ENCODE peak calls at places on chromosomes 1 and 21, in four cellular contexts. One of them, this sample, is unnamed.

GRCh38 chr1:59952065-59952464 is 25.5 kb upstream of the CYP2J2 start:
- DNase-seq in IMR-90: peak; percentile 4
- DNase-seq in PC-3: no peak
- DNase-seq in stomach: no peak
- DNase-seq in this sample: no peak

GRCh38 chr1:10671090-10671489 is 125.4 kb downstream of the CASZ1 start:
- DNase-seq in PC-3: no peak
- DNase-seq in IMR-90: no peak
- DNase-seq in stomach: no peak
- DNase-seq in this sample: no peak

GRCh38 chr1:239785576-239785975 is 306.1 kb upstream of the FMN2 start:
- DNase-seq in PC-3: no peak
- DNase-seq in stomach: no peak
- DNase-seq in IMR-90: no peak
- DNase-seq in this sample: no peak

GRCh38 chr1:203175237-203176181 is at the start of gene MYBPH:
- DNase-seq in PC-3: no peak
- DNase-seq in IMR-90: no peak
- DNase-seq in stomach: no peak
- DNase-seq in this sample: no peak

GRCh38 chr1:209900734-209901133 is 37.3 kb upstream of the SYT14 start:
- DNase-seq in stomach: no peak
- DNase-seq in PC-3: peak; percentile 90
- DNase-seq in IMR-90: peak; percentile 77
- DNase-seq in this sample: no peak

GRCh38 chr1:161994153-161994814 is 29.4 kb downstream of the OLFML2B start:
- DNase-seq in stomach: no peak
- DNase-seq in PC-3: no peak
- DNase-seq in IMR-90: peak; percentile 49
- DNase-seq in this sample: no peak

GRCh38 chr21:42525676-42526378 is 12.2 kb downstream of the SLC37A1 start:
- DNase-seq in stomach: no peak
- DNase-seq in PC-3: no peak
- DNase-seq in IMR-90: no peak
- DNase-seq in this sample: no peak

GRCh38 chr1:94926365-94926914 is 470 bp downstream of the CNN3 start:
- DNase-seq in IMR-90: peak; percentile 53
- DNase-seq in PC-3: peak; percentile 56
- DNase-seq in stomach: peak; percentile 50
- DNase-seq in this sample: peak; percentile 42

GRCh38 chr1:55007626-55008025 is 8.9 kb downstream of the BSND start:
- DNase-seq in PC-3: peak; percentile 74
- DNase-seq in stomach: no peak
- DNase-seq in IMR-90: peak; percentile 63
- DNase-seq in this sample: no peak

GRCh38 chr1:145871994-145872411 is 13.1 kb upstream of the PIAS3 start:
- DNase-seq in PC-3: no peak
- DNase-seq in stomach: peak; percentile 31
- DNase-seq in IMR-90: peak; percentile 46
- DNase-seq in this sample: peak; percentile 33

GRCh38 chr1:1087351-1088035 is 13.4 kb upstream of the RNF223 start:
- DNase-seq in IMR-90: no peak
- DNase-seq in PC-3: no peak
- DNase-seq in stomach: no peak
- DNase-seq in this sample: no peak

GRCh38 chr1:109370712-109371270 is 26.9 kb downstream of the SORT1 start:
- DNase-seq in PC-3: peak; percentile 87
- DNase-seq in IMR-90: peak; percentile 97
- DNase-seq in stomach: no peak
- DNase-seq in this sample: no peak

GRCh38 chr1:20883766-20884165 is 96.7 kb upstream of the HP1BP3 start:
- DNase-seq in stomach: no peak
- DNase-seq in IMR-90: peak; percentile 36
- DNase-seq in PC-3: no peak
- DNase-seq in this sample: no peak

GRCh38 chr1:43388613-43389012 is 987 bp downstream of the MED8 start:
- DNase-seq in stomach: no peak
- DNase-seq in PC-3: no peak
- DNase-seq in IMR-90: no peak
- DNase-seq in this sample: no peak

GRCh38 chr1:3557366-3557765 is 53.9 kb downstream of the MEGF6 start:
- DNase-seq in stomach: no peak
- DNase-seq in PC-3: no peak
- DNase-seq in IMR-90: no peak
- DNase-seq in this sample: no peak

GRCh38 chr1:191022856-191023255 is 545.2 kb upstream of the BRINP3 start:
- DNase-seq in stomach: no peak
- DNase-seq in IMR-90: peak; percentile 57
- DNase-seq in PC-3: peak; percentile 83
- DNase-seq in this sample: no peak

GRCh38 chr1:156599811-156600210 is 1.5 kb downstream of the GPATCH4 start:
- DNase-seq in IMR-90: no peak
- DNase-seq in stomach: no peak
- DNase-seq in PC-3: peak; percentile 64
- DNase-seq in this sample: no peak

GRCh38 chr1:44511769-44512168 is 106.7 kb downstream of the RNF220 start:
- DNase-seq in PC-3: no peak
- DNase-seq in stomach: no peak
- DNase-seq in IMR-90: no peak
- DNase-seq in this sample: no peak

GRCh38 chr1:83860506-83861221 is 138.3 kb downstream of the TTLL7 start:
- DNase-seq in PC-3: peak; percentile 75
- DNase-seq in IMR-90: no peak
- DNase-seq in stomach: peak; percentile 87
- DNase-seq in this sample: peak; percentile 81

GRCh38 chr1:63833346-63834065 is 59.7 kb downstream of the ROR1 start:
- DNase-seq in stomach: no peak
- DNase-seq in IMR-90: no peak
- DNase-seq in PC-3: no peak
- DNase-seq in this sample: no peak
- H3K4me1 ChIP-seq in stomach: peaks cover 21% of the 10 kb centered on the region
- H3K4me1 ChIP-seq in IMR-90: peaks cover 2% of the 10 kb centered on the region
- H3K4me1 ChIP-seq in PC-3: peaks cover 25% of the 10 kb centered on the region
- H3K4me1 ChIP-seq in this sample: peaks cover 4% of the 10 kb centered on the region

GRCh38 chr1:61301824-61302652 is 219.7 kb downstream of the NFIA start:
- DNase-seq in IMR-90: peak; percentile 80
- DNase-seq in stomach: peak; percentile 70
- DNase-seq in PC-3: no peak
- DNase-seq in this sample: no peak

GRCh38 chr1:61295818-61296537 is 213.6 kb downstream of the NFIA start:
- DNase-seq in PC-3: no peak
- DNase-seq in IMR-90: no peak
- DNase-seq in stomach: no peak
- DNase-seq in this sample: no peak

GRCh38 chr1:61299468-61299867 is 217.1 kb downstream of the NFIA start:
- DNase-seq in PC-3: peak; percentile 52
- DNase-seq in stomach: no peak
- DNase-seq in IMR-90: no peak
- DNase-seq in this sample: peak; percentile 20

GRCh38 chr1:61297887-61298286 is 215.5 kb downstream of the NFIA start:
- DNase-seq in PC-3: no peak
- DNase-seq in stomach: no peak
- DNase-seq in IMR-90: no peak
- DNase-seq in this sample: no peak

GRCh38 chr1:61300899-61301298 is 218.5 kb downstream of the NFIA start:
- DNase-seq in IMR-90: no peak
- DNase-seq in stomach: no peak
- DNase-seq in PC-3: no peak
- DNase-seq in this sample: no peak
- H3K4me1 ChIP-seq in IMR-90: no peaks in the 10 kb centered on the region
- H3K4me1 ChIP-seq in stomach: peaks cover 40% of the 10 kb centered on the region
- H3K4me1 ChIP-seq in PC-3: peaks cover 23% of the 10 kb centered on the region
- H3K4me1 ChIP-seq in this sample: no peaks in the 10 kb centered on the region

DNA sequence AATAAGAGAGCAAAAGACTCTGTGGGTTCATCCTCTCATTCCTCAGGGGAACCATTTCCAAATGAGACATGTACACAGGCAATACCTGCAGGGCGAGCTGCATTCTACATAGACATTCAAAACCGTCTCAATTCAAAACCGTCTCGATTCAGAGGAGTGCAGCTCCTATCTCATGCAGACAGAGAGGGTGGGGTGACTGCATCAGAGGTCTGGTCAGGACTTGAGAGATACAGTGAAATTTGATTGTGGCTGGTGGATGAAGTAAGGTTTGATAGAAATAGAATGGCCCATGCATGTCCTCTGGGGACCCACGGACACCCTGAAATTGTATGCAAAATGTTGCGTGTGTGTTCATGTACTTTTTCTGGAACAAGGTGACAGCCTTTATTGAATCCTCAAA is 27.3 kb downstream of the TEX35 start:
- DNase-seq in PC-3: no peak
- DNase-seq in stomach: no peak
- DNase-seq in IMR-90: peak; percentile 8
- DNase-seq in this sample: no peak
- H3K4me1 ChIP-seq in PC-3: peaks cover 73% of the 10 kb centered on the region
- H3K4me1 ChIP-seq in stomach: peaks cover 18% of the 10 kb centered on the region
- H3K4me1 ChIP-seq in IMR-90: peaks cover 47% of the 10 kb centered on the region
- H3K4me1 ChIP-seq in this sample: peaks cover 5% of the 10 kb centered on the region

DNA sequence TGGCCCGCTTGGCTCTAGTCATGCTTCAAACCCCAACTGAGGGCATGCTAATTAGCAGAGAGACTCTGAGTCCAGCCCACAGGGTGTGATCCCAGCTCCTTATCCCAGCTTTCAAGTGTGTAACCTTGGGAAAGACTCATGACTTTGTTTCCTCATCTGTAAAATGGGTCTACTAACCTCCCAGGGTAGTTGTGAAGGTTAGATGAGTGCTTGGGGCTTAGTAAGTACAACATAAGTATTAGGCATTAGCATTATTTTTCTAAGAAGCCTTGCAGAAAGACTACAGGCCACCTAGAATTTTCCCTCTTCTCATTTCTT is 2.8 kb downstream of the MYOM3 start:
- DNase-seq in stomach: no peak
- DNase-seq in PC-3: no peak
- DNase-seq in IMR-90: no peak
- DNase-seq in this sample: no peak
- H3K4me1 ChIP-seq in stomach: no peaks in the 10 kb centered on the region
- H3K4me1 ChIP-seq in PC-3: peaks cover 17% of the 10 kb centered on the region
- H3K4me1 ChIP-seq in IMR-90: peaks cover 3% of the 10 kb centered on the region
- H3K4me1 ChIP-seq in this sample: no peaks in the 10 kb centered on the region

DNA sequence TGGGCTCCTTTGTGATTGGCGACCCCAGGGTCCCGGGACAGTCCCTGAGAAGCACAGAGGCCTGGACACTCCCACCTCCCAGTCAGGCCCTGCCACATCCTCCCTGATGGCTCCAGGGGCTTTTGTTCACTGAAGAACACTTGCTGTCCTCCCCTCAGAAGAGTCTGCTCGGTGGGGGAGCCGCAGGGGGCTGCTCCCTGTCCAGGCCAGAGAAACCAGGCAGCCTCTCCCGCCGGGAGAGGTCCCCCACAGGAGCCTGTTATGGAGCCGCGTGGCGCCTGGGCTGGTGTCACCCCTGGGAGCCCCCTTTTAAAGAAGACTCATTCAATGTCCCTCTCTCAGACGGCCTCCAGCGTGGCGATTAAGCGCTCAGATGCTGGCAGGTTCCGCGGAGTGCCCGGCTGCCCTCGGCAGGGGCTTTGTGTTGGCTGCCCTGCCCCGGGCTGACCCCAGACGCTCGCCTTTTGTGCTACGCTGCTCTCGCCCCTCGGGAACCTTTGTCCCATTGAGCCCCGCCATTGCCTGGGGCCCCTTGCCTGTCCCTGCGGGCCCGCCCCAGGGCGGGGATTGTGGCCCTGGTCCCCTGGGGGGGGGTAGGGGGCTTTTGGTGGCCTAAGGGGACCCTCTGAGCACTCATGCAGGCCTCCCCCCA is 43.1 kb downstream of the SKI start:
- DNase-seq in IMR-90: no peak
- DNase-seq in stomach: no peak
- DNase-seq in PC-3: no peak
- DNase-seq in this sample: no peak
- H3K4me1 ChIP-seq in IMR-90: peaks cover 49% of the 10 kb centered on the region
- H3K4me1 ChIP-seq in stomach: peaks cover 96% of the 10 kb centered on the region
- H3K4me1 ChIP-seq in PC-3: no peaks in the 10 kb centered on the region
- H3K4me1 ChIP-seq in this sample: peaks cover 4% of the 10 kb centered on the region

GRCh38 chr1:114467491-114467890 is 43.5 kb downstream of the TRIM33 start:
- DNase-seq in IMR-90: no peak
- DNase-seq in stomach: no peak
- DNase-seq in PC-3: no peak
- DNase-seq in this sample: no peak

GRCh38 chr1:114466334-114467014 is 44.5 kb downstream of the TRIM33 start:
- DNase-seq in PC-3: no peak
- DNase-seq in stomach: no peak
- DNase-seq in IMR-90: no peak
- DNase-seq in this sample: no peak

GRCh38 chr1:114458208-114458777 is 52.7 kb downstream of the TRIM33 start:
- DNase-seq in IMR-90: peak; percentile 80
- DNase-seq in stomach: no peak
- DNase-seq in PC-3: peak; percentile 65
- DNase-seq in this sample: no peak

GRCh38 chr1:114462341-114462740 is 48.7 kb downstream of the TRIM33 start:
- DNase-seq in stomach: no peak
- DNase-seq in IMR-90: peak; percentile 21
- DNase-seq in PC-3: no peak
- DNase-seq in this sample: no peak

GRCh38 chr1:114462963-114463362 is 48.0 kb downstream of the TRIM33 start:
- DNase-seq in PC-3: no peak
- DNase-seq in stomach: no peak
- DNase-seq in IMR-90: no peak
- DNase-seq in this sample: no peak
- H3K4me1 ChIP-seq in PC-3: peaks cover 7% of the 10 kb centered on the region
- H3K4me1 ChIP-seq in stomach: peaks cover 1% of the 10 kb centered on the region
- H3K4me1 ChIP-seq in IMR-90: no peaks in the 10 kb centered on the region
- H3K4me1 ChIP-seq in this sample: peaks cover 9% of the 10 kb centered on the region

GRCh38 chr1:170932236-170932635 is 3.1 kb upstream of the MROH9 start:
- DNase-seq in IMR-90: no peak
- DNase-seq in stomach: no peak
- DNase-seq in PC-3: no peak
- DNase-seq in this sample: no peak
- H3K4me1 ChIP-seq in IMR-90: no peaks in the 10 kb centered on the region
- H3K4me1 ChIP-seq in stomach: no peaks in the 10 kb centered on the region
- H3K4me1 ChIP-seq in PC-3: no peaks in the 10 kb centered on the region
- H3K4me1 ChIP-seq in this sample: no peaks in the 10 kb centered on the region

GRCh38 chr1:33430751-33431593 is at the start of gene PHC2:
- DNase-seq in stomach: peak; percentile 98
- DNase-seq in PC-3: peak; percentile 98
- DNase-seq in IMR-90: peak; percentile 94
- DNase-seq in this sample: peak; percentile 93
- H3K4me1 ChIP-seq in stomach: peaks cover 6% of the 10 kb centered on the region
- H3K4me1 ChIP-seq in PC-3: peaks cover 71% of the 10 kb centered on the region
- H3K4me1 ChIP-seq in IMR-90: peaks cover 13% of the 10 kb centered on the region
- H3K4me1 ChIP-seq in this sample: peaks cover 7% of the 10 kb centered on the region

This sample was measured in small intestine.